ENCODE peak calls at places on chromosomes 2 and 18, in eight cellular contexts. One of them, this sample, is unnamed.

GRCh38 chr2:47776621-47777020 is 6.3 kb upstream of the MSH6 start:
- DNase-seq in activated naive CD4-positive, alpha-beta T cell: no peak
- DNase-seq in left colon: no peak
- DNase-seq in GM04504: no peak
- DNase-seq in fibroblast of the conjunctiva: no peak
- DNase-seq in pons: no peak
- DNase-seq in H54: no peak
- DNase-seq in activated naive CD8-positive, alpha-beta T cell treated with anti-CD3 and anti-CD28 coated beads for 36 hours: no peak
- DNase-seq in this sample: no peak

GRCh38 chr18:36812686-36813085 is 16.1 kb downstream of the TPGS2 start:
- DNase-seq in activated naive CD4-positive, alpha-beta T cell: no peak
- DNase-seq in left colon: no peak
- DNase-seq in GM04504: no peak
- DNase-seq in fibroblast of the conjunctiva: no peak
- DNase-seq in pons: no peak
- DNase-seq in H54: no peak
- DNase-seq in activated naive CD8-positive, alpha-beta T cell treated with anti-CD3 and anti-CD28 coated beads for 36 hours: no peak
- DNase-seq in this sample: no peak

GRCh38 chr2:240593026-240593702 is 6.6 kb downstream of the CAPN10 start:
- DNase-seq in activated naive CD4-positive, alpha-beta T cell: no peak
- DNase-seq in left colon: no peak
- DNase-seq in GM04504: no peak
- DNase-seq in fibroblast of the conjunctiva: no peak
- DNase-seq in pons: no peak
- DNase-seq in H54: no peak
- DNase-seq in activated naive CD8-positive, alpha-beta T cell treated with anti-CD3 and anti-CD28 coated beads for 36 hours: no peak
- DNase-seq in this sample: no peak

GRCh38 chr2:160581448-160581847 is 87.8 kb upstream of the RBMS1 start:
- DNase-seq in activated naive CD4-positive, alpha-beta T cell: no peak
- DNase-seq in left colon: no peak
- DNase-seq in GM04504: no peak
- DNase-seq in fibroblast of the conjunctiva: no peak
- DNase-seq in pons: no peak
- DNase-seq in H54: no peak
- DNase-seq in activated naive CD8-positive, alpha-beta T cell treated with anti-CD3 and anti-CD28 coated beads for 36 hours: no peak
- DNase-seq in this sample: no peak

GRCh38 chr2:67650292-67651133 is 253.4 kb downstream of the ETAA1 start:
- DNase-seq in activated naive CD4-positive, alpha-beta T cell: no peak
- DNase-seq in left colon: peak; percentile 63
- DNase-seq in GM04504: peak; percentile 88
- DNase-seq in fibroblast of the conjunctiva: peak; percentile 89
- DNase-seq in pons: peak; percentile 46
- DNase-seq in H54: peak; percentile 14
- DNase-seq in activated naive CD8-positive, alpha-beta T cell treated with anti-CD3 and anti-CD28 coated beads for 36 hours: peak; percentile 10
- DNase-seq in this sample: peak; percentile 93

GRCh38 chr18:67144342-67144741 is 372.2 kb downstream of the DSEL start:
- DNase-seq in activated naive CD4-positive, alpha-beta T cell: no peak
- DNase-seq in left colon: no peak
- DNase-seq in GM04504: no peak
- DNase-seq in fibroblast of the conjunctiva: no peak
- DNase-seq in pons: no peak
- DNase-seq in H54: no peak
- DNase-seq in activated naive CD8-positive, alpha-beta T cell treated with anti-CD3 and anti-CD28 coated beads for 36 hours: no peak
- DNase-seq in this sample: no peak

GRCh38 chr2:144553379-144553778 is 33.5 kb upstream of the ZEB2 start:
- DNase-seq in activated naive CD4-positive, alpha-beta T cell: no peak
- DNase-seq in left colon: no peak
- DNase-seq in GM04504: peak; percentile 38
- DNase-seq in fibroblast of the conjunctiva: peak; percentile 94
- DNase-seq in pons: no peak
- DNase-seq in H54: peak; percentile 31
- DNase-seq in activated naive CD8-positive, alpha-beta T cell treated with anti-CD3 and anti-CD28 coated beads for 36 hours: no peak
- DNase-seq in this sample: peak; percentile 79

GRCh38 chr2:183037281-183037659 is 987 bp downstream of the NCKAP1 start:
- DNase-seq in activated naive CD4-positive, alpha-beta T cell: no peak
- DNase-seq in left colon: no peak
- DNase-seq in GM04504: no peak
- DNase-seq in fibroblast of the conjunctiva: no peak
- DNase-seq in pons: peak; percentile 32
- DNase-seq in H54: no peak
- DNase-seq in activated naive CD8-positive, alpha-beta T cell treated with anti-CD3 and anti-CD28 coated beads for 36 hours: no peak
- DNase-seq in this sample: no peak

GRCh38 chr2:188695953-188696352 is 278.2 kb upstream of the COL3A1 start:
- DNase-seq in activated naive CD4-positive, alpha-beta T cell: no peak
- DNase-seq in left colon: no peak
- DNase-seq in GM04504: peak; percentile 56
- DNase-seq in fibroblast of the conjunctiva: peak; percentile 41
- DNase-seq in pons: no peak
- DNase-seq in H54: no peak
- DNase-seq in activated naive CD8-positive, alpha-beta T cell treated with anti-CD3 and anti-CD28 coated beads for 36 hours: no peak
- DNase-seq in this sample: peak; percentile 59

GRCh38 chr2:25981596-25982272 is 563 bp downstream of the KIF3C start:
- DNase-seq in activated naive CD4-positive, alpha-beta T cell: no peak
- DNase-seq in left colon: no peak
- DNase-seq in GM04504: no peak
- DNase-seq in fibroblast of the conjunctiva: no peak
- DNase-seq in pons: no peak
- DNase-seq in H54: no peak
- DNase-seq in activated naive CD8-positive, alpha-beta T cell treated with anti-CD3 and anti-CD28 coated beads for 36 hours: peak; percentile 38
- DNase-seq in this sample: no peak

GRCh38 chr2:40240067-40240466 is 211.8 kb downstream of the SLC8A1 start:
- DNase-seq in activated naive CD4-positive, alpha-beta T cell: no peak
- DNase-seq in left colon: peak; percentile 56
- DNase-seq in GM04504: peak; percentile 95
- DNase-seq in fibroblast of the conjunctiva: peak; percentile 76
- DNase-seq in pons: no peak
- DNase-seq in H54: no peak
- DNase-seq in activated naive CD8-positive, alpha-beta T cell treated with anti-CD3 and anti-CD28 coated beads for 36 hours: no peak
- DNase-seq in this sample: peak; percentile 80

GRCh38 chr2:168192839-168193616 is 54.4 kb downstream of the STK39 start:
- DNase-seq in activated naive CD4-positive, alpha-beta T cell: no peak
- DNase-seq in left colon: no peak
- DNase-seq in GM04504: no peak
- DNase-seq in fibroblast of the conjunctiva: peak; percentile 31
- DNase-seq in pons: no peak
- DNase-seq in H54: peak; percentile 30
- DNase-seq in activated naive CD8-positive, alpha-beta T cell treated with anti-CD3 and anti-CD28 coated beads for 36 hours: peak; percentile 31
- DNase-seq in this sample: no peak

GRCh38 chr2:152453129-152453642 is 118.2 kb downstream of the FMNL2 start:
- DNase-seq in activated naive CD4-positive, alpha-beta T cell: no peak
- DNase-seq in left colon: no peak
- DNase-seq in GM04504: no peak
- DNase-seq in fibroblast of the conjunctiva: no peak
- DNase-seq in pons: peak; percentile 97
- DNase-seq in H54: no peak
- DNase-seq in activated naive CD8-positive, alpha-beta T cell treated with anti-CD3 and anti-CD28 coated beads for 36 hours: no peak
- DNase-seq in this sample: no peak

GRCh38 chr18:55731594-55732042 is 143.6 kb upstream of the TCF4 start:
- DNase-seq in activated naive CD4-positive, alpha-beta T cell: no peak
- DNase-seq in left colon: no peak
- DNase-seq in GM04504: no peak
- DNase-seq in fibroblast of the conjunctiva: no peak
- DNase-seq in pons: no peak
- DNase-seq in H54: no peak
- DNase-seq in activated naive CD8-positive, alpha-beta T cell treated with anti-CD3 and anti-CD28 coated beads for 36 hours: no peak
- DNase-seq in this sample: no peak

GRCh38 chr2:54331095-54331835 is 75.2 kb upstream of the TSPYL6 start:
- DNase-seq in activated naive CD4-positive, alpha-beta T cell: no peak
- DNase-seq in left colon: no peak
- DNase-seq in GM04504: no peak
- DNase-seq in fibroblast of the conjunctiva: no peak
- DNase-seq in pons: no peak
- DNase-seq in H54: no peak
- DNase-seq in activated naive CD8-positive, alpha-beta T cell treated with anti-CD3 and anti-CD28 coated beads for 36 hours: no peak
- DNase-seq in this sample: no peak

GRCh38 chr2:172677363-172677762 is 58.3 kb upstream of the RAPGEF4 start:
- DNase-seq in activated naive CD4-positive, alpha-beta T cell: no peak
- DNase-seq in left colon: no peak
- DNase-seq in GM04504: no peak
- DNase-seq in fibroblast of the conjunctiva: no peak
- DNase-seq in pons: no peak
- DNase-seq in H54: no peak
- DNase-seq in activated naive CD8-positive, alpha-beta T cell treated with anti-CD3 and anti-CD28 coated beads for 36 hours: no peak
- DNase-seq in this sample: no peak

GRCh38 chr2:32977228-32977758 is 30.5 kb downstream of the LTBP1 start:
- DNase-seq in activated naive CD4-positive, alpha-beta T cell: no peak
- DNase-seq in left colon: peak; percentile 97
- DNase-seq in GM04504: no peak
- DNase-seq in fibroblast of the conjunctiva: no peak
- DNase-seq in pons: no peak
- DNase-seq in H54: peak; percentile 73
- DNase-seq in activated naive CD8-positive, alpha-beta T cell treated with anti-CD3 and anti-CD28 coated beads for 36 hours: no peak
- DNase-seq in this sample: no peak

GRCh38 chr2:33595385-33595784 is 3.7 kb downstream of the FAM98A start:
- DNase-seq in activated naive CD4-positive, alpha-beta T cell: no peak
- DNase-seq in left colon: no peak
- DNase-seq in GM04504: no peak
- DNase-seq in fibroblast of the conjunctiva: no peak
- DNase-seq in pons: peak; percentile 72
- DNase-seq in H54: no peak
- DNase-seq in activated naive CD8-positive, alpha-beta T cell treated with anti-CD3 and anti-CD28 coated beads for 36 hours: no peak
- DNase-seq in this sample: no peak

GRCh38 chr2:160252278-160252887 is 52.3 kb upstream of the ITGB6 start:
- DNase-seq in activated naive CD4-positive, alpha-beta T cell: no peak
- DNase-seq in left colon: no peak
- DNase-seq in GM04504: no peak
- DNase-seq in fibroblast of the conjunctiva: no peak
- DNase-seq in pons: peak; percentile 59
- DNase-seq in H54: no peak
- DNase-seq in activated naive CD8-positive, alpha-beta T cell treated with anti-CD3 and anti-CD28 coated beads for 36 hours: no peak
- DNase-seq in this sample: no peak

GRCh38 chr2:127047716-127048617 is 59.0 kb downstream of the BIN1 start:
- DNase-seq in activated naive CD4-positive, alpha-beta T cell: no peak
- DNase-seq in left colon: peak; percentile 10
- DNase-seq in GM04504: no peak
- DNase-seq in fibroblast of the conjunctiva: no peak
- DNase-seq in pons: no peak
- DNase-seq in H54: no peak
- DNase-seq in activated naive CD8-positive, alpha-beta T cell treated with anti-CD3 and anti-CD28 coated beads for 36 hours: no peak
- DNase-seq in this sample: no peak

GRCh38 chr2:128271891-128272585 is 46.6 kb downstream of the HS6ST1 start:
- DNase-seq in activated naive CD4-positive, alpha-beta T cell: no peak
- DNase-seq in left colon: peak; percentile 17
- DNase-seq in GM04504: no peak
- DNase-seq in fibroblast of the conjunctiva: no peak
- DNase-seq in pons: no peak
- DNase-seq in H54: no peak
- DNase-seq in activated naive CD8-positive, alpha-beta T cell treated with anti-CD3 and anti-CD28 coated beads for 36 hours: no peak
- DNase-seq in this sample: no peak

GRCh38 chr2:27942612-27943011 is 52.1 kb downstream of the BABAM2 start:
- DNase-seq in activated naive CD4-positive, alpha-beta T cell: no peak
- DNase-seq in left colon: no peak
- DNase-seq in GM04504: no peak
- DNase-seq in fibroblast of the conjunctiva: no peak
- DNase-seq in pons: no peak
- DNase-seq in H54: no peak
- DNase-seq in activated naive CD8-positive, alpha-beta T cell treated with anti-CD3 and anti-CD28 coated beads for 36 hours: no peak
- DNase-seq in this sample: no peak